ENCODE peak calls at places on chromosomes 12 and 14, in five cellular contexts. E is WERI-Rb-1, I is endothelial cell, K is uterus, B is left ventricle myocardium inferior. J is an unnamed sample.

GRCh38 chr14:74852922-74853530 is 22.9 kb downstream of the PROX2 start:
- DNase-seq in B (no peak), E (no peak), I (no peak), K (no peak), J (no peak)

GRCh38 chr12:16950041-16950677 is 344.2 kb upstream of the LMO3 start:
- DNase-seq in B (no peak), K (no peak), I (peak), E (peak), J (no peak)

GRCh38 chr12:113774526-113774925 is 191.6 kb downstream of the RBM19 start:
- DNase-seq in E (no peak), K (no peak), B (no peak), I (no peak), J (no peak)

GRCh38 chr12:93785262-93786010 is 108.3 kb downstream of the CRADD start:
- DNase-seq in B (no peak), E (no peak), K (peak), I (no peak), J (peak)

GRCh38 chr14:68011629-68012028 is 192.1 kb downstream of the RAD51B start:
- DNase-seq in E (no peak), K (no peak), B (no peak), I (no peak), J (no peak)

GRCh38 chr12:115885040-115885439 is 392.5 kb downstream of the MED13L start:
- DNase-seq in B (no peak), E (no peak), I (no peak), K (no peak), J (no peak)

GRCh38 chr12:57111046-57111698 is at the start of gene STAT6:
- DNase-seq in B (peak), I (peak), K (peak), E (peak), J (peak)

GRCh38 chr14:99186956-99187690 is 84.9 kb downstream of the BCL11B start:
- DNase-seq in K (no peak), I (no peak), B (no peak), E (no peak), J (no peak)

GRCh38 chr12:90653051-90653450 is 301.9 kb downstream of the CCER1 start:
- DNase-seq in K (no peak), I (no peak), E (no peak), B (no peak), J (no peak)

GRCh38 chr12:52566847-52567291 is 6.8 kb downstream of the KRT74 start:
- DNase-seq in E (no peak), I (no peak), K (no peak), B (peak), J (no peak)

GRCh38 chr12:182381-182883 is 31.5 kb downstream of the SLC6A12 start:
- DNase-seq in K (no peak), E (no peak), B (peak), I (no peak), J (no peak)

GRCh38 chr12:117685115-117685926 is 283.5 kb downstream of the KSR2 start:
- DNase-seq in E (peak), I (peak), K (no peak), B (no peak), J (peak)

GRCh38 chr14:21579976-21580375 is at the start of gene OR10G3:
- DNase-seq in E (no peak), B (no peak), K (no peak), I (no peak), J (no peak)

GRCh38 chr14:69268223-69268622 is 8.3 kb downstream of the GALNT16 start:
- DNase-seq in K (no peak), I (no peak), E (no peak), B (no peak), J (no peak)

GRCh38 chr14:100782516-100783320 is 43.2 kb upstream of the MEG3 start:
- DNase-seq in E (no peak), I (no peak), K (peak), B (no peak), J (peak)

GRCh38 chr14:21526672-21527319 is 650 bp upstream of the SALL2 start:
- DNase-seq in I (peak), B (no peak), E (peak), K (no peak), J (no peak)

GRCh38 chr12:30286345-30286926 is 409.2 kb downstream of the IPO8 start:
- DNase-seq in E (peak), I (peak), K (no peak), B (no peak), J (no peak)

GRCh38 chr12:42977451-42978230 is 388.1 kb upstream of the PRICKLE1 start:
- DNase-seq in B (no peak), E (no peak), I (no peak), K (no peak), J (no peak)

GRCh38 chr14:69274321-69274720 is 14.4 kb downstream of the GALNT16 start:
- DNase-seq in K (no peak), I (no peak), B (no peak), E (no peak), J (no peak)

DNA sequence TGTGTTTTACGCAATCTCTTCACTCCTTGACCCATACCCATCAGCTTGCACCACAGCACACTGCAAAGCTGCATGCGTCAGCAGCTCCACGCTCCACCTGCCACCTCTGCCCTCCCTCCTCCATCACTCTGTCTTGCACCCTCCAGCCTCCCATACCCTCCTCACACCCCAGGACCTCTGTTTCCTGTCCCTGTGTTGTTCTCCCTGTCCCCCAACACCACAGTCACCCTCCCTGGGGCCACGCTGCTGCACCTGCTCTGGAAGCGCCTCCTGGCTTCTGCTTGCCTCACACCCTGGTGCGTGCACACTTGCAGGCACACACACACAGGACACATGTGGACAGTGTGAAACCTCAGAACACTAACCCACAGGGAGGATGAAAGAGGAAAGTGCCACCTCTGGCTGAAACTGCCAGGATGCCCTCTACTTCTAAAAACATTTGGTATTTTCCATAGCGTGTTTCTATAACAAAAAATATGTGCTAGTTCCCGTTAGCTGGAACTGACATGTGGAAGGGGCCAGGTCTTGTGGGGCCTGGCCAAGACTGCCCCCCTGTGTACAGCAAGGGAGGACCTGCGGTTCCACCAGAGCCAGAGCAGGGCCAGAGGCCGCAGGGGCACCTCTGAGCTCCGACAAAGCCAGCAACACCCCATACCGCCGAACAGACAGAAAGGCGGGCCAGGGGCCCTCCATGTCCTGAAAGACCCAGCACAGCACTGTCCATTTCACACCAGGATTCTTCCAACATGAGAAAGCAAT is 10.0 kb downstream of the BRF1 start:
- DNase-seq in K (no peak), I (no peak), B (no peak), E (no peak), J (no peak)
- TF ChIP-seq CTCF in K (no peak), I (no peak), B (no peak), E (peak), J (no peak)

GRCh38 chr14:94542111-94542810 is 19.0 kb upstream of the SERPINA4 start:
- DNase-seq in B (no peak), K (no peak), I (no peak), E (no peak), J (no peak)

GRCh38 chr14:94539181-94539580 is 22.1 kb upstream of the SERPINA4 start:
- DNase-seq in K (no peak), E (no peak), B (no peak), I (no peak), J (no peak)

GRCh38 chr14:94538070-94538740 is 23.0 kb upstream of the SERPINA4 start:
- DNase-seq in E (no peak), K (no peak), I (no peak), B (no peak), J (no peak)

GRCh38 chr14:94541234-94541975 is 19.8 kb upstream of the SERPINA4 start:
- DNase-seq in I (no peak), B (no peak), E (no peak), K (no peak), J (no peak)

GRCh38 chr14:94540031-94540794 is 21.0 kb upstream of the SERPINA4 start:
- DNase-seq in B (no peak), E (peak), I (peak), K (no peak), J (no peak)
- TF ChIP-seq CTCF in B (no peak), E (peak), I (no peak), K (no peak), J (no peak)

GRCh38 chr12:124992874-124993567 is 424 bp upstream of the BRI3BP start:
- DNase-seq in K (no peak), I (peak), E (peak), B (no peak), J (no peak)
- TF ChIP-seq CTCF in K (no peak), I (peak), E (peak), B (no peak), J (no peak)

GRCh38 chr14:57378661-57379060 is 11.7 kb upstream of the NAA30 start:
- DNase-seq in B (no peak), K (no peak), E (no peak), I (no peak), J (no peak)
- TF ChIP-seq CTCF in B (no peak), K (no peak), E (no peak), I (peak), J (no peak)

DNA sequence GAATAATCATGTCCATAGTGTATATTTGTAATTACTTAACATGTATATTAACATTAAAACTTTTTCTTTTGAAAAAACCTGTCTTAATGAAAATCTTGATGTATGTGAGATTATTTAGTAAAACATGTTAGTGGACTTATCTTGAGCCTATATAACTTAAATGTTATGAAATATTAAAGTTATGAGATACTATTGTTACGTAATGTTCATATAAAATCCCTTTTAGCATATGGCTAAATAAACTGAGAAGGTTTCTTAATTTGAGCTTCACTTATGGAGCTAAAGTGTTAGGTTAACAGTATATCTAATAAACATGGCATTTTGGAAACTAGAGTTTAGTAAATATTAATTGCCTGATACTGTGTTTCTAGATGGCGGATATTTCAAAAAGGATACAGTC is 59.9 kb downstream of the MIA2 start:
- DNase-seq in E (no peak), B (no peak), I (no peak), K (no peak), J (no peak)
- TF ChIP-seq CTCF in E (no peak), B (no peak), I (no peak), K (no peak), J (no peak)

DNA sequence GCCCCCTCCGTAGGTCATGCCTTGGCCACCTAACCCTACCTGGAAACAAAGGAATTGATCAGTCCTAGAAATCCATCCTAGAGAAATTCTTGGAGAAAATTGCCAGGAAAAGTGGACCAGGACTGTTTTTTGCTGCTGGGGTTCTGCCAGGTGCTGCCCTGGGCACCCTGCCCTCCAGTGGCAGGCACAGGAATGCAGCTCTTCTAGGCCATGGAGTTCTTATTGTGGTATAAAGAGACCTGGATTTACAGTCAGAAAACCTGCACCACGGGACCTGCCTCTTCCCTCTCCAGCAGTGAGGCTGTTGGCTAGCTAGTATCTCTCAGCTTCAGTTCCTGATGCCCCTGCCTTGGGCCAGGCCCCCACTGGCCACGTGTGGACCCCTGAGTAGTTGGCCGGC is 59.7 kb downstream of the SLC24A4 start:
- DNase-seq in K (no peak), E (no peak), B (no peak), I (no peak), J (no peak)
- TF ChIP-seq CTCF in K (no peak), E (peak), B (peak), I (no peak), J (no peak)

DNA sequence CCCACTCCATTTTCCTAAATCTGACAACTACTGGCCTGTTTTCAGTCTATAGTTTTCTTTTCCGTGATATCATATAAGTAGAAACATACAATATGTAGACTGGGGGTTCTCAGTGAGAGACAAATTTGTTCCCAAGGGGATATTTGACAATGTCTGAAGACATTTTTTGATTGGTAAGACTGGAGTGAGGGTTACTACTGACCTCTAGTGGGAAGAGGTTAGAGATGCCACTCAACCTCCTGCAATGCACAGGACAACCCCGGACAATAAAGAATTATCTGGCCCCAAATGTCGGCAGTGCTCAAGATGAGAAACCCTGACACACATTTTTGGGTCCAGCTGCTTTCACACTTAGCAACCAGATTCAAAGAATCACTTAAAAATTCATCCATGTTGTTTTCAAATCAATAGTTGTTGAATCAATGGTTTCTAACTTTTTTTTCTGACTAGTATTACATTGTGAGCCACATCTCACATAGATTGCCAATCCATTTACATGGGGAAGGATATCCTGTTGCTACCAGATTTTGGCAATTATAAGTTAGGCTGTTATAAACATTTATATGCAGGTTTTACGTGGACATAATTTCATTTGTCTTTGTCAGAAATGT is 307.1 kb downstream of the RPL10L start:
- DNase-seq in K (no peak), B (no peak), E (peak), I (peak), J (no peak)
- TF ChIP-seq CTCF in K (no peak), B (no peak), E (peak), I (peak), J (no peak)

GRCh38 chr14:73602994-73603393 is 9.3 kb upstream of the ACOT6 start:
- DNase-seq in I (no peak), B (no peak), K (no peak), E (no peak), J (no peak)
- TF ChIP-seq CTCF in I (no peak), B (no peak), K (no peak), E (no peak), J (no peak)